ENCODE peak calls at places on chromosomes 2 and 18, in four cellular contexts. S is small intestine; D is stimulated activated CD4-positive, alpha-beta T cell treated with anti-CD3 and anti-CD28 coated beads, Interleukin-2, amount 100 ng/mL, for 48 hours; K is EL. M is an unnamed sample.

GRCh38 chr18:46338761-46339160 is 234.6 kb downstream of the HAUS1 start:
- DNase-seq in S (no peak), D (no peak), K (no peak), M (no peak)

GRCh38 chr18:21167641-21168372 is 56.2 kb upstream of the ROCK1 start:
- DNase-seq in S (peak; percentile 37), D (no peak), K (no peak), M (peak; percentile 59)

GRCh38 chr2:127015106-127015910 is 91.6 kb downstream of the BIN1 start:
- DNase-seq in S (no peak), D (no peak), K (no peak), M (no peak)

GRCh38 chr18:77067315-77068061 is 65.1 kb downstream of the MBP start:
- DNase-seq in S (peak; percentile 59), D (peak; percentile 61), K (peak; percentile 90), M (peak; percentile 52)

GRCh38 chr2:189409647-189410046 is 31.6 kb upstream of the WDR75 start:
- DNase-seq in S (no peak), D (no peak), K (no peak), M (no peak)

GRCh38 chr2:241947876-241948275 is 78.3 kb downstream of the RTP5 start:
- DNase-seq in S (no peak), D (no peak), K (no peak), M (no peak)

GRCh38 chr2:65128297-65129190 is 1.4 kb downstream of the RAB1A start:
- DNase-seq in S (peak; percentile 54), D (no peak), K (peak; percentile 12), M (peak; percentile 55)

GRCh38 chr2:174059178-174059874 is 94.2 kb upstream of the SP3 start:
- DNase-seq in S (no peak), D (no peak), K (peak; percentile 78), M (no peak)

GRCh38 chr2:60861736-60862135 is 19.6 kb upstream of the REL start:
- DNase-seq in S (no peak), D (no peak), K (peak; percentile 17), M (no peak)

GRCh38 chr2:16546128-16546754 is 119.4 kb downstream of the CYRIA start:
- DNase-seq in S (peak; percentile 35), D (no peak), K (no peak), M (peak; percentile 20)